ENCODE peak calls at places on chromosomes 2 and 18, in seven cellular contexts. One of them, this sample, is unnamed.

GRCh38 chr2:12852135-12852534 is 135.4 kb downstream of the TRIB2 start:
- DNase-seq in cardiac muscle cell: no peak
- DNase-seq in omental fat pad: no peak
- DNase-seq in fibroblast of the aortic adventitia: no peak
- DNase-seq in heart left ventricle: no peak
- DNase-seq in H1: no peak
- DNase-seq in nephron progenitor cell: no peak
- DNase-seq in this sample: no peak

GRCh38 chr2:143694335-143694734 is 565.1 kb downstream of the ARHGAP15 start:
- DNase-seq in cardiac muscle cell: peak; percentile 34
- DNase-seq in omental fat pad: no peak
- DNase-seq in fibroblast of the aortic adventitia: no peak
- DNase-seq in heart left ventricle: no peak
- DNase-seq in nephron progenitor cell: no peak
- DNase-seq in H1: no peak
- DNase-seq in this sample: no peak

GRCh38 chr2:80238692-80239469 is 65.7 kb downstream of the LRRTM1 start:
- DNase-seq in cardiac muscle cell: peak; percentile 32
- DNase-seq in heart left ventricle: no peak
- DNase-seq in H1: no peak
- DNase-seq in nephron progenitor cell: peak; percentile 54
- DNase-seq in omental fat pad: peak; percentile 44
- DNase-seq in fibroblast of the aortic adventitia: peak; percentile 45
- DNase-seq in this sample: peak; percentile 51

GRCh38 chr2:227103583-227103982 is 60.4 kb downstream of the COL4A4 start:
- DNase-seq in H1: no peak
- DNase-seq in heart left ventricle: no peak
- DNase-seq in fibroblast of the aortic adventitia: no peak
- DNase-seq in nephron progenitor cell: no peak
- DNase-seq in cardiac muscle cell: no peak
- DNase-seq in omental fat pad: no peak
- DNase-seq in this sample: no peak

GRCh38 chr2:206477296-206477695 is 34.0 kb downstream of the ADAM23 start:
- DNase-seq in cardiac muscle cell: no peak
- DNase-seq in H1: no peak
- DNase-seq in fibroblast of the aortic adventitia: peak; percentile 67
- DNase-seq in heart left ventricle: no peak
- DNase-seq in nephron progenitor cell: no peak
- DNase-seq in omental fat pad: no peak
- DNase-seq in this sample: peak; percentile 61

GRCh38 chr2:111037136-111037535 is 83.6 kb upstream of the BCL2L11 start:
- DNase-seq in heart left ventricle: no peak
- DNase-seq in omental fat pad: no peak
- DNase-seq in nephron progenitor cell: no peak
- DNase-seq in cardiac muscle cell: no peak
- DNase-seq in fibroblast of the aortic adventitia: no peak
- DNase-seq in H1: no peak
- DNase-seq in this sample: no peak

GRCh38 chr2:173238385-173238784 is 116.3 kb upstream of the CDCA7 start:
- DNase-seq in omental fat pad: no peak
- DNase-seq in fibroblast of the aortic adventitia: no peak
- DNase-seq in nephron progenitor cell: no peak
- DNase-seq in heart left ventricle: no peak
- DNase-seq in H1: no peak
- DNase-seq in cardiac muscle cell: no peak
- DNase-seq in this sample: no peak

GRCh38 chr2:19708776-19709175 is 193.0 kb downstream of the TTC32 start:
- DNase-seq in H1: no peak
- DNase-seq in omental fat pad: no peak
- DNase-seq in cardiac muscle cell: no peak
- DNase-seq in fibroblast of the aortic adventitia: no peak
- DNase-seq in heart left ventricle: no peak
- DNase-seq in nephron progenitor cell: no peak
- DNase-seq in this sample: no peak

GRCh38 chr2:185643434-185643833 is 95.2 kb upstream of the FSIP2 start:
- DNase-seq in omental fat pad: no peak
- DNase-seq in heart left ventricle: no peak
- DNase-seq in cardiac muscle cell: peak; percentile 6
- DNase-seq in nephron progenitor cell: no peak
- DNase-seq in H1: no peak
- DNase-seq in fibroblast of the aortic adventitia: no peak
- DNase-seq in this sample: no peak

GRCh38 chr2:143533846-143534245 is 404.6 kb downstream of the ARHGAP15 start:
- DNase-seq in nephron progenitor cell: no peak
- DNase-seq in H1: no peak
- DNase-seq in fibroblast of the aortic adventitia: no peak
- DNase-seq in cardiac muscle cell: no peak
- DNase-seq in omental fat pad: no peak
- DNase-seq in heart left ventricle: no peak
- DNase-seq in this sample: no peak

GRCh38 chr18:3069671-3070433 is 56.9 kb upstream of the LPIN2 start:
- DNase-seq in nephron progenitor cell: no peak
- DNase-seq in heart left ventricle: no peak
- DNase-seq in H1: no peak
- DNase-seq in omental fat pad: no peak
- DNase-seq in cardiac muscle cell: no peak
- DNase-seq in fibroblast of the aortic adventitia: no peak
- DNase-seq in this sample: no peak

GRCh38 chr2:127138281-127138680 is 31.3 kb upstream of the BIN1 start:
- DNase-seq in cardiac muscle cell: no peak
- DNase-seq in nephron progenitor cell: no peak
- DNase-seq in H1: no peak
- DNase-seq in fibroblast of the aortic adventitia: no peak
- DNase-seq in omental fat pad: no peak
- DNase-seq in heart left ventricle: no peak
- DNase-seq in this sample: no peak

GRCh38 chr2:179655627-179656026 is 205.8 kb downstream of the ZNF385B start:
- DNase-seq in nephron progenitor cell: no peak
- DNase-seq in fibroblast of the aortic adventitia: peak; percentile 40
- DNase-seq in heart left ventricle: no peak
- DNase-seq in cardiac muscle cell: no peak
- DNase-seq in omental fat pad: no peak
- DNase-seq in H1: no peak
- DNase-seq in this sample: peak; percentile 64

GRCh38 chr18:29753379-29753778 is 1289.2 kb downstream of the DSC3 start:
- DNase-seq in nephron progenitor cell: no peak
- DNase-seq in fibroblast of the aortic adventitia: peak; percentile 32
- DNase-seq in omental fat pad: no peak
- DNase-seq in H1: no peak
- DNase-seq in cardiac muscle cell: no peak
- DNase-seq in heart left ventricle: no peak
- DNase-seq in this sample: peak; percentile 67

GRCh38 chr18:52345428-52345827 is 5.4 kb downstream of the DCC start:
- DNase-seq in heart left ventricle: no peak
- DNase-seq in H1: no peak
- DNase-seq in nephron progenitor cell: no peak
- DNase-seq in omental fat pad: no peak
- DNase-seq in cardiac muscle cell: no peak
- DNase-seq in fibroblast of the aortic adventitia: no peak
- DNase-seq in this sample: no peak

DNA sequence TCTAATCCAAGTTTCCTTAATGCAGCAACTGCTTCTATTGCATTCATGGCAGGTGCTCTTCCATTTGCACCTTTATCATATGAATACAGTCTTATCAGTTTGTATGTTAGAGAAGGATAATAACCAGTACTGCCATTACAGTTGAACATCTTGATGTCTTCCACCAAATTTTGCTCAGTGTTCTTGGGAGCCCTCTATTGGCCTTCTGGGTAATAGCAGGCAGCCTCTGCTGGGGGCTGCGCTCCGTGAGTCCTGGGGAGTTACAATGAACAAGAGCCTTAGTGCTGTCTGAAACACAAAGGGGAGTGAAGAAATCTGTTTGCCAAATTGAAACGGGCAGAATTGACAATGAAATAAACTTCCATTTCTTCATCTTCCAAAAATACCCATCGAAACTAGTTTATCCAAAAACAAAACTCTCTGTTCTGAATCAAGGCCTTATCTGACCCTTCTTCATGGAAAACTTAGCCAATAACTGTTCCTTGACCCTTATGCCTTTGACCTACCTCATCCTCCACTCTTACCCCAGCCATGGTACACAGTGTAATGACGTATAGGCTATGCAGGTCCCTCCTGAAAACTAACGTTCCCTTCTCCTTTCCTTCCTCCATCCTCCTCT is 79.9 kb downstream of the ALK start:
- DNase-seq in fibroblast of the aortic adventitia: peak; percentile 51
- DNase-seq in heart left ventricle: no peak
- DNase-seq in H1: peak; percentile 25
- DNase-seq in nephron progenitor cell: peak; percentile 47
- DNase-seq in cardiac muscle cell: peak; percentile 56
- DNase-seq in omental fat pad: no peak
- DNase-seq in this sample: peak; percentile 28
- TF ChIP-seq CTCF in fibroblast of the aortic adventitia: peak; percentile 98
- TF ChIP-seq CTCF in heart left ventricle: peak; percentile 83
- TF ChIP-seq CTCF in H1: peak; percentile 61
- TF ChIP-seq CTCF in nephron progenitor cell: peak; percentile 88
- TF ChIP-seq CTCF in cardiac muscle cell: peak; percentile 93
- TF ChIP-seq CTCF in omental fat pad: no peak
- TF ChIP-seq CTCF in this sample: peak; percentile 99

DNA sequence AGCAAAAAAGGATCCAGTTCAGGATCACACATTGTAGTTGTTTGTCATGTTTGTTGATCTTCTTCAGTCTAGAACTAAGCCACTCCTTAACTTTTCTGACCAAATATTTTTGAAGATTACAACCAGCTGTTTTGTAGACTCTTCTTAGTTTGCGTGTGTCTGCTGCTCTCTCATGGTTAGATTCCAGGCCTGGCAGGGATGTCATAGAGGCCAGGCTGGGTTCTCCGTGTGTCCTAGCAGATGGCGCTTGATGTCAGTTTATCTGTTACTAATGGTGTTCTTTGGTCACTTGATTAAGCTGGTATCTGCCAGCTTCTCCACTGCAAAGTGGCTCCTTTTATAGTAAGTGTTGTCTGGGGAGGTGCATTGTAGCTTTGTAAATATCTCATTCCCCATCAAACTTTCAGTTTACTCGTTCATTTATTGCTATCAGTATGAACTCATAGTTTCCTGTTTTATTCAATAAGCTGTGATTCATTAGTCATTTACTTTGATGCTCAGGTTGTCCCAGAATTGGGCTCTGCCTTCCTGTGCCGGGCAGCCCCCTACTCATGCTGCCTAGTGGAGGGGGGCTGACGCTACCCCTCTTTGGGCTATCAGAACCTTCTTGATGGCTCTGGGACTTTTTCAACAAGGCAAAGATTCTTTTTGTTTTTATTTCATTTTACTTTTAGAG is 42.1 kb downstream of the GRHL1 start:
- DNase-seq in fibroblast of the aortic adventitia: no peak
- DNase-seq in omental fat pad: no peak
- DNase-seq in nephron progenitor cell: no peak
- DNase-seq in H1: no peak
- DNase-seq in heart left ventricle: no peak
- DNase-seq in cardiac muscle cell: no peak
- DNase-seq in this sample: no peak
- TF ChIP-seq CTCF in fibroblast of the aortic adventitia: peak; percentile 17
- TF ChIP-seq CTCF in omental fat pad: no peak
- TF ChIP-seq CTCF in nephron progenitor cell: no peak
- TF ChIP-seq CTCF in H1: no peak
- TF ChIP-seq CTCF in heart left ventricle: peak; percentile 37
- TF ChIP-seq CTCF in cardiac muscle cell: no peak
- TF ChIP-seq CTCF in this sample: no peak

GRCh38 chr18:6199777-6200176 is 214.9 kb downstream of the L3MBTL4 start:
- DNase-seq in cardiac muscle cell: no peak
- DNase-seq in omental fat pad: no peak
- DNase-seq in H1: no peak
- DNase-seq in heart left ventricle: no peak
- DNase-seq in nephron progenitor cell: no peak
- DNase-seq in fibroblast of the aortic adventitia: no peak
- DNase-seq in this sample: no peak

GRCh38 chr18:6205706-6206105 is 209.0 kb downstream of the L3MBTL4 start:
- DNase-seq in heart left ventricle: no peak
- DNase-seq in cardiac muscle cell: no peak
- DNase-seq in fibroblast of the aortic adventitia: no peak
- DNase-seq in H1: no peak
- DNase-seq in nephron progenitor cell: no peak
- DNase-seq in omental fat pad: no peak
- DNase-seq in this sample: peak; percentile 39

GRCh38 chr18:6200375-6200774 is 214.3 kb downstream of the L3MBTL4 start:
- DNase-seq in H1: no peak
- DNase-seq in nephron progenitor cell: no peak
- DNase-seq in omental fat pad: no peak
- DNase-seq in heart left ventricle: no peak
- DNase-seq in cardiac muscle cell: no peak
- DNase-seq in fibroblast of the aortic adventitia: no peak
- DNase-seq in this sample: no peak

GRCh38 chr18:6203791-6204190 is 210.9 kb downstream of the L3MBTL4 start:
- DNase-seq in fibroblast of the aortic adventitia: no peak
- DNase-seq in heart left ventricle: no peak
- DNase-seq in omental fat pad: no peak
- DNase-seq in cardiac muscle cell: no peak
- DNase-seq in nephron progenitor cell: no peak
- DNase-seq in H1: no peak
- DNase-seq in this sample: no peak

DNA sequence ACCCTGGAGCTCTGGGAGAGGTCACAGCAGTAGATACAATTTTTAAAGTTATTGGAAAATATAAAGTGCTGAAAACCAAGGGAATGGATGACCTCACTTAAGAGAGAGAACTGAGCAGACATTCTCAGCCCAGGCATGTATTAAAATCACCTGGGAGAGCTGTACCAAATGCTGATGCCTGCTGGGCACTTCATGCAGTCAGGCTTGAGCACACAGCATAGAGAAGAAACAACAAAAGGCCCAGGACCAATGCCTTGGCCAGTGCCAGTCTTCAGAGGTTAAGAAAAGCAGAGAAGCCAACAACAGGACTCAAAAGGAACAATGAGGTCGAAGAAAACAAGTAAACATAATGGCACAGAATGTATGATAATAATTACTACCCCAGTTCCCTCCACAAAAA is 211.8 kb downstream of the L3MBTL4 start:
- DNase-seq in heart left ventricle: no peak
- DNase-seq in fibroblast of the aortic adventitia: no peak
- DNase-seq in H1: no peak
- DNase-seq in nephron progenitor cell: no peak
- DNase-seq in omental fat pad: no peak
- DNase-seq in cardiac muscle cell: no peak
- DNase-seq in this sample: no peak
- TF ChIP-seq CTCF in heart left ventricle: no peak
- TF ChIP-seq CTCF in fibroblast of the aortic adventitia: no peak
- TF ChIP-seq CTCF in H1: no peak
- TF ChIP-seq CTCF in nephron progenitor cell: no peak
- TF ChIP-seq CTCF in omental fat pad: no peak
- TF ChIP-seq CTCF in cardiac muscle cell: no peak
- TF ChIP-seq CTCF in this sample: no peak

DNA sequence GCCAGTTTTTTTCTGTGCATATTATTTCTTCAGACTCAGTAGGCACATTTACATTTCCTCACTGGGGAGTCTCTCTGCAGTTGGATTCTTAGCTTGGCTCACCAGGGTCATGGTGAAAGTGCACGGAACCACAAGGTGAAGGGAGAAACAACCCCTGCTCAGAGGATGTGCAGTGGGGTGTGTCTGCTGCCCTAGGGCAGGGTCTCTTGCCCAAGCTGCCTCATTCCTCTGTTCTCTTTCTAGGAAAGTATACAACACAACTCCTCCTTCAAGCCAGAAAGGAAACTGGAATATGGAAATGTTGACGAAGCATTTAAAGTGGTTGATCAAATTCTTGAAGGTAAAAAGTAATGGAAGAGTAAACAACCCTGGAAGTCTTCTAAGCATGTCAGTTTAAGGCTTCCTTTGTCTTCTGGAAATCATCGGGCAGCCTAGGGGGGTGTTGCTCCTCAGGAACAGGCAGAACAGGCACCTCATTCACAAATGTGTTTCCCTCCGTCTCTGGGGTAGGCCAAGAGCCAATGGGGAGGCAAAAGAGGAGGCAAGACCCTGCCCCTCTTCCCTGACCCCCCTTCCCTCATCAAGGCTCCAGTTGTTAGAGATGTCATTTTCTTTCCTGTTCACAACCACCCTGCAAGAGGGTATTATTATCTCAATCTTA is 41.4 kb downstream of the AOX1 start:
- DNase-seq in nephron progenitor cell: no peak
- DNase-seq in fibroblast of the aortic adventitia: no peak
- DNase-seq in omental fat pad: no peak
- DNase-seq in heart left ventricle: no peak
- DNase-seq in H1: no peak
- DNase-seq in cardiac muscle cell: no peak
- DNase-seq in this sample: no peak
- TF ChIP-seq CTCF in nephron progenitor cell: no peak
- TF ChIP-seq CTCF in fibroblast of the aortic adventitia: no peak
- TF ChIP-seq CTCF in omental fat pad: no peak
- TF ChIP-seq CTCF in heart left ventricle: no peak
- TF ChIP-seq CTCF in H1: no peak
- TF ChIP-seq CTCF in cardiac muscle cell: no peak
- TF ChIP-seq CTCF in this sample: no peak

This sample was measured in fibroblast of lung.